ENCODE peak calls at places on chromosome 6, in six cellular contexts. E, Q, M, P, O and C are unnamed samples.

GRCh38 chr6:157201083-157201482 is 122.2 kb downstream of the TMEM242 start:
- DNase-seq in O (no peak), M (no peak), Q (no peak), P (no peak), E (no peak), C (no peak)

GRCh38 chr6:127516676-127517273 is 2.4 kb downstream of the MTCL3 start:
- DNase-seq in O (peak), Q (peak), M (no peak), P (peak), E (peak), C (peak)

GRCh38 chr6:22067127-22067526 is 229.7 kb downstream of the PRL start:
- DNase-seq in M (no peak), O (no peak), Q (no peak), P (no peak), E (no peak), C (no peak)

GRCh38 chr6:11280394-11280793 is 47.9 kb upstream of the NEDD9 start:
- DNase-seq in M (no peak), O (no peak), Q (no peak), P (no peak), E (no peak), C (no peak)

GRCh38 chr6:14601490-14601889 is 483.9 kb downstream of the CD83 start:
- DNase-seq in M (no peak), O (no peak), Q (no peak), P (no peak), E (no peak), C (no peak)

GRCh38 chr6:156563710-156564109 is 213.5 kb upstream of the ARID1B start:
- DNase-seq in P (no peak), O (no peak), M (no peak), Q (no peak), E (no peak), C (no peak)

GRCh38 chr6:21423106-21423854 is 170.3 kb upstream of the SOX4 start:
- DNase-seq in P (no peak), Q (peak), M (no peak), E (no peak), O (peak), C (no peak)

GRCh38 chr6:83065511-83066192 is at the start of gene UBE3D:
- DNase-seq in O (peak), M (peak), Q (peak), E (peak), P (peak), C (peak)

GRCh38 chr6:156729248-156729647 is 47.9 kb upstream of the ARID1B start:
- DNase-seq in E (peak), P (peak), O (peak), M (no peak), Q (no peak), C (no peak)

GRCh38 chr6:148392611-148393160 is 50.0 kb downstream of the SASH1 start:
- DNase-seq in M (no peak), Q (no peak), E (no peak), O (no peak), P (no peak), C (no peak)

GRCh38 chr6:43297644-43298564 is at the start of gene SLC22A7:
- DNase-seq in E (no peak), O (no peak), Q (no peak), P (no peak), M (no peak), C (no peak)

GRCh38 chr6:119526609-119527605 is 177.3 kb upstream of the MAN1A1 start:
- DNase-seq in O (no peak), P (no peak), E (no peak), Q (no peak), M (no peak), C (no peak)

GRCh38 chr6:160321729-160322505 is 26.3 kb upstream of the SLC22A3 start:
- DNase-seq in O (no peak), Q (no peak), M (no peak), P (no peak), E (no peak), C (no peak)

GRCh38 chr6:144298167-144298671 is 13.1 kb downstream of the UTRN start:
- DNase-seq in P (no peak), Q (no peak), O (peak), M (no peak), E (no peak), C (no peak)

GRCh38 chr6:75526502-75527127 is 33.0 kb upstream of the FILIP1 start:
- DNase-seq in E (peak), O (peak), M (no peak), P (peak), Q (peak), C (peak)

GRCh38 chr6:48535569-48535968 is 424.6 kb upstream of the PTCHD4 start:
- DNase-seq in O (no peak), Q (no peak), M (no peak), P (peak), E (peak), C (peak)

GRCh38 chr6:67411036-67411435 is 1224.0 kb upstream of the ADGRB3 start:
- DNase-seq in E (no peak), O (no peak), M (no peak), Q (no peak), P (no peak), C (no peak)

GRCh38 chr6:39411465-39411864 is 89.0 kb upstream of the KCNK16 start:
- DNase-seq in O (no peak), Q (no peak), P (peak), E (peak), M (no peak), C (no peak)

GRCh38 chr6:32816746-32817204 is at the start of gene HLA-DOB:
- DNase-seq in P (peak), M (no peak), Q (no peak), E (peak), O (peak), C (no peak)

GRCh38 chr6:39812853-39813533 is 20.8 kb downstream of the DAAM2 start:
- DNase-seq in Q (no peak), O (no peak), P (peak), E (peak), M (no peak), C (no peak)

GRCh38 chr6:90096818-90097217 is 199.8 kb downstream of the BACH2 start:
- DNase-seq in Q (no peak), P (no peak), E (no peak), M (no peak), O (no peak), C (no peak)

GRCh38 chr6:104710543-104711335 is 149.0 kb downstream of the HACE1 start:
- DNase-seq in E (peak), O (peak), M (no peak), Q (no peak), P (peak), C (no peak)

GRCh38 chr6:36676142-36677058 is 2.1 kb upstream of the CDKN1A start:
- DNase-seq in E (peak), Q (peak), O (no peak), M (no peak), P (peak), C (peak)

GRCh38 chr6:37306026-37306425 is 47.8 kb upstream of the RNF8 start:
- DNase-seq in O (no peak), E (no peak), P (no peak), Q (no peak), M (no peak), C (no peak)

GRCh38 chr6:39823187-39823815 is 31.1 kb downstream of the DAAM2 start:
- DNase-seq in E (no peak), Q (no peak), M (no peak), P (peak), O (no peak), C (no peak)

GRCh38 chr6:53771780-53772624 is 22.8 kb upstream of the LRRC1 start:
- DNase-seq in P (peak), O (no peak), Q (no peak), M (no peak), E (peak), C (no peak)

GRCh38 chr6:138818496-138819194 is 22.8 kb downstream of the ECT2L start:
- DNase-seq in Q (peak), P (peak), E (no peak), M (no peak), O (peak), C (no peak)

GRCh38 chr6:39791311-39791710 is 865 bp upstream of the DAAM2 start:
- DNase-seq in O (no peak), E (no peak), M (no peak), Q (no peak), P (peak), C (no peak)

GRCh38 chr6:33638581-33638980 is 17.5 kb downstream of the ITPR3 start:
- DNase-seq in O (no peak), Q (peak), M (no peak), P (no peak), E (no peak), C (no peak)

GRCh38 chr6:133817460-133818047 is 71.4 kb upstream of the TCF21 start:
- DNase-seq in P (no peak), M (peak), O (peak), E (no peak), Q (peak), C (no peak)

GRCh38 chr6:31114540-31114876 is at the start of gene PSORS1C1:
- DNase-seq in P (peak), O (peak), Q (peak), M (no peak), E (peak), C (no peak)
- H2BK5ac ChIP-seq in P (peak), O (no peak), Q (no peak), M (peak), E (peak), C (no peak)

DNA sequence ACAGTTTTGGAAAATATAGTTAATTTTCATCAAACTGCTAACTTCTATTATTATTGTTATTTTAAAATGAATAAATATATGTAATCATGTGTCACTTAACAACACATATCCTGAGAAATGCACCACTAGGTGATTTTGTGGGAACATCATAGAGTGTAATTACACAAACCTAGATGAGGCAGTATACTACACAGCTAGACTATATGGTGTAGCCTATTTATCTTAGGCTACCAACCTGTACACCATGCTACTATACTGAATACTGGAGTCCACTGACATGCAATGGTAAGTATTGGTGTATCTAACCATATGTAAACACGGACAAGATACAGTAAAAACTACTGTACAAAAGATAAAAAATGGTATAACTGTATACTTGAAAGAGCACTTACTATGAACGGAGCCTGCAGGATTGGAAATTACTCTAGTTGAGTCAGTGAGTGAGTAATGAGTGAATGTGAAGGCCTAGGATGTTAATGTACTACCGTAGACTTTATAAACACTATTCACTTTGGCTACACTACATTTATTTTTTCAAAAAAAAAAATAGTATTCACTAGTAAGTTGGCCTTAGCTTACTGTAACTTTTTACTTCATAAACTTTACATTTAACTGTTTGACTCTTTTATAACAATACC is 72.4 kb downstream of the ASCC3 start:
- DNase-seq in P (peak), O (no peak), M (no peak), E (peak), Q (no peak), C (no peak)
- H2AFZ ChIP-seq in P (no peak), O (no peak), M (no peak), E (no peak), Q (no peak), C (no peak)

DNA sequence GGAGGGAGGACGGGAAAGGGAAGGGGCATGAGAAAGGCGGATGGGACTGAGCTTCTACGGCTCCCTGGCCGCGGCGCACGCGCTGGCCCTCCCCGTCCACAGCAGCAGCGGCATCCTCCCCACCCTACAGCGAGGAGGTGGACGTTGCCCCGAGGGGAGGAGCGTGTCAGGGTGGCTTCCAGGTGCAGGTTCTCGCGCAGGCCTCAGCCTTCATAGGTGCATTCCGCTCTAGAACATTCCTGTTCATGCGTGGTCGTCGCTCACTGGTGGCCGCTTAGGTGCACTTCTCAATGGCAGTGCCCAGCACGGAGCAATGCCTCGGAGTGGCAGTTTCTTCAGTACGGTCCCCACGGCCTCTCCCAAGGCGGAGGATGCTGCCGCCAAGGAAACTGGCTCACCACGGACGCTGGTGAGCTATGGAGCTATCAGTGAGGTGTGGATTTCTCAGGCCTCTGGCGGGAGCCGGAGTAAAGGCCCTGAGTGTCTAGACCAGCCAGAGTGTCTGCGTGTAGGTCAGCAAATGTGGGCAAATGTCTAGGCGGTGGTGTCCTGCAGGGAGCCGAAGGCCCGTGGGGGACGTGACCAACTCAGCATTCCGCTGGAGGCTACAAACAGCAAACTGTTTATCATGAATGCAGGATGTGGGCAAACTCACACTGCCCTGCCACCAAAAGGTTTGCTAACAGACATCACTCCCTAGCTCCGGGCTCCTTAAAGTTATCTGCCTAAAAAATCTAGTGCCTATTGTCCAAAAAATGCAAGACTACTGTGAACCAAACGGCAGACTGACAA is 29.4 kb upstream of the AFDN start:
- DNase-seq in M (no peak), Q (no peak), E (no peak), O (peak), P (no peak), C (no peak)
- H2BK5ac ChIP-seq in M (peak), Q (no peak), E (no peak), O (peak), P (no peak), C (no peak)

DNA sequence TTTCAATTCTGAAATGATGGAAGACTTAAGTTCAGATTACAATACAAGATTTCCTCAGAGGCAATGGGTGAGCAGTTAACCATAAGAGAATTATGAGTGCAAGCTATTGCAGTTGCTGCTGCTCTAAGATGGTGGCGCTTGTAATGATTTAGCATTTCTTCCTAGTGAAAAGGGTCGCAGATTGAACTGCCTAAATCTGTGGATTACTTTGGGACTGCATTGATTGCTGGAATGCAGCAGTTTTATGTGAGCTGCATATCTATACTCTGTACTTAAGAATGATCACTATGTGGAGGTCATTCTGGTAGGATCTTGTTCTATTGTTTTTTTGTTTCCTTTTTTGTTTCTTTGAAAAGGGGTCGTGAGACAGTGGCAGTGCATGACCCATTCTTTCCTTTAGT is 5.3 kb downstream of the SCAF8 start:
- DNase-seq in O (no peak), P (no peak), M (no peak), E (peak), Q (no peak), C (peak)
- H2AFZ ChIP-seq in O (no peak), P (no peak), M (no peak), E (no peak), Q (no peak), C (no peak)

GRCh38 chr6:73579389-73579788 is 58.6 kb upstream of the EEF1A1 start:
- DNase-seq in M (no peak), P (no peak), E (no peak), Q (peak), O (no peak), C (no peak)
- H2BK5ac ChIP-seq in M (peak), P (peak), E (peak), Q (peak), O (peak), C (peak)

DNA sequence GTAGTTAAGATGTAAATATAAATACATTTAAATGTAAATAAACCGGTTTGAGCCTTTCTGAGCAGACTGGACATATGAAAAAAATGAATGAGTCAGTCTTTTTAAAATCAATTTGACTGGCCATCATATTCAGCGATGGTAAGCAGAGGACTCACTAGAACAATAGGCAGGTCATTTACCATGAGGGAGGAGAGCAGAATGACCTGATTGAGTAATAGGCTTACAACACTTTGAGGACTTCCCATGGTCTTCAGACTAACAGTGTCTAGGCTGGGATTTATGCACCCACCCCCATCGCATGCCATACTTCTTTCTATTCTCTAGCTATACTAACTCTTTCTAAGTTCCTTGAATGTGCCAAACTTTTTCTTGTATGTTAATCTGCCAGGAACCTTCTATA is 241.9 kb upstream of the RAB32 start:
- DNase-seq in P (no peak), O (no peak), Q (no peak), M (no peak), E (no peak), C (no peak)
- H2AFZ ChIP-seq in P (no peak), O (no peak), Q (no peak), M (no peak), E (no peak), C (no peak)

DNA sequence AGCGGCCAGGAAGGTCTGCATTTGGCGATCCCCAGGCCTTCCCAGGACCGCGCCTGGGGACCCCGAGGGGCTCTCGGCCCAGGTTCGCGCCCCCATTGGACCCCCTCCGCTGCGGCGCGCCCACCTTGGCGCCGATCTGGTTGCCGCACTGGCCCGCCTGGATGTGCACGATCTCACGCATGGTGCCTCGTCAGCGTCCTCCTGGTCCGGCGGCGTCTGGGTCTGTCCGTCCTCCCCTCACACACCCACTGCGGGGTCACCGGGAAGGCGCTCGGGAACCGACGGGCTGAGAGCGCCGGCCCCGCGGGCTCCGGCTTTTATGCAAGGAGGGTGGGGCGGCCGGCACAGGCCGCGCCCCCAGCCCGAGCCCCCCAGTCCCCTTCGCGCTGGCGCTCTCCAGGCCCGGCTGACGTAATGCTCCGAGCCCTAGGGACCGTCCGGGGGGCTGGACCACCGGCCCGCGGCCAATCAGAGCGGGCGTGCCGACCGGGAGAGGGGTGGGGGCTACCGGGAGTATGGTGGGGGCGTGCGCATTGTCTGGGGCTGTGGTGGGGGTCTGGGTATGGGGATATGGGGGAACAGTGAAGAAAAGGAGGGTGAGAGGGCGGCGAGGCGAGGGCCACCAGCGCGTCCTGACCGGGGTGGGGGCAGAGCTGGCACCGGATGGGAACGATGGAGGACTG is at the start of gene TUBB2B:
- DNase-seq in Q (peak), M (no peak), E (peak), O (peak), P (peak), C (peak)
- H2BK5ac ChIP-seq in Q (no peak), M (peak), E (no peak), O (no peak), P (no peak), C (peak)

DNA sequence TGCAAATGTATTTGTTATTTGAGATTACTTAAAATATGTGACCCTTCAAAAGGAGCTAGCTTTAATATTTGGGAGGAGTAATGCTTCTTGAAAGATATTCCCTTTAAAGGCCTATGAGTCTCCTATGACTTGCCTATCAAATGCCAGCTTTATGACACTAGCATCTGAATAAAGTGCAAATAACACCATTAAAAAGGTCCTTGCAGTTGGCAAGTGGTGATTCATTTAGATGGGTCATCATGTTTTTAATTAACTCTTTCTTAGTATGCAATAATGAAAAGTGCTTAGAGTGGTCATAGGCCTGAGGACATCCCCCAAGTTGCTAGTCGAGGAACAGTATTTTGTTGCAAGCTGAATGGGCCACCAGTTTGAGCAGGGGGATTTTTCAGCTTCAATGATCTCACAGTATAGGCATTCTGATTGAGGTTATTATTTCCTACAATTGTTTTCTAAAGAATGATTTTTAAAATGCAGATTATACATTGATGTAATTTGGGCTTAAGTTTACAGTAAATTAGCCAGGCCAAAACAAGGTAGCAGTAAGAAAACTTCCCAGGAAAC is 3.7 kb upstream of the CD2AP start:
- DNase-seq in E (no peak), P (no peak), O (no peak), M (no peak), Q (no peak), C (no peak)
- H2AFZ ChIP-seq in E (no peak), P (no peak), O (no peak), M (no peak), Q (no peak), C (no peak)